ENCODE peak calls at places on chromosomes 1 and 21, in four cellular contexts. O, M, A and E are unnamed samples. For H3K36me3, the result is how much of the 10 kb centered on the place peaks cover.

GRCh38 chr1:226215239-226215638 is 8.2 kb upstream of the MIXL1 start:
- DNase-seq in O (no peak), A (no peak), M (no peak), E (no peak)

GRCh38 chr1:39988618-39989343 is 33.8 kb downstream of the MFSD2A start:
- DNase-seq in A (peak), M (no peak), O (no peak), E (no peak)

GRCh38 chr21:21463456-21463855 is 465.2 kb downstream of the NCAM2 start:
- DNase-seq in O (no peak), M (no peak), A (no peak), E (no peak)

GRCh38 chr1:118914379-118915161 is 73.6 kb downstream of the TBX15 start:
- DNase-seq in M (no peak), O (no peak), A (no peak), E (no peak)

GRCh38 chr1:100277866-100278265 is 11.8 kb downstream of the RTCA start:
- DNase-seq in M (no peak), A (no peak), O (no peak), E (no peak)

GRCh38 chr1:226588484-226588883 is 39.9 kb downstream of the STUM start:
- DNase-seq in A (no peak), M (no peak), O (no peak), E (no peak)

GRCh38 chr1:25369241-25369640 is 31.1 kb downstream of the TMEM50A start:
- DNase-seq in M (no peak), O (peak), A (no peak), E (no peak)

GRCh38 chr1:15946546-15947381 is 29.1 kb downstream of the ZBTB17 start:
- DNase-seq in O (no peak), A (no peak), M (no peak), E (no peak)

GRCh38 chr1:202505356-202505755 is 156.9 kb downstream of the PPP1R12B start:
- DNase-seq in O (no peak), A (no peak), M (peak), E (no peak)

GRCh38 chr1:23777979-23778814 is at the start of gene PITHD1:
- DNase-seq in A (peak), M (peak), O (peak), E (peak)

GRCh38 chr1:181089777-181090505 is 1.4 kb downstream of the IER5 start:
- DNase-seq in M (peak), A (peak), O (peak), E (no peak)

GRCh38 chr1:81129366-81129765 is 671.4 kb upstream of the ADGRL2 start:
- DNase-seq in M (no peak), A (no peak), O (no peak), E (no peak)

GRCh38 chr1:31799895-31800676 is 15.7 kb downstream of the SPOCD1 start:
- DNase-seq in O (no peak), M (no peak), A (no peak), E (no peak)

GRCh38 chr1:55369474-55369873 is 154.3 kb upstream of the USP24 start:
- DNase-seq in M (peak), O (no peak), A (no peak), E (no peak)

GRCh38 chr1:102434421-102434820 is 437.7 kb upstream of the OLFM3 start:
- DNase-seq in M (no peak), O (peak), A (no peak), E (no peak)

GRCh38 chr1:149849246-149849946 is 50.0 kb upstream of the BOLA1 start:
- DNase-seq in O (no peak), M (no peak), A (no peak), E (no peak)

GRCh38 chr1:55037733-55038551 is 1.4 kb upstream of the PCSK9 start:
- DNase-seq in M (no peak), A (no peak), O (no peak), E (no peak)

GRCh38 chr1:18945401-18945849 is 11.1 kb downstream of the IFFO2 start:
- DNase-seq in O (no peak), M (peak), A (no peak), E (no peak)

GRCh38 chr1:12627308-12627707 is 9.3 kb upstream of the DHRS3 start:
- DNase-seq in M (no peak), O (no peak), A (no peak), E (no peak)

GRCh38 chr1:206706298-206706791 is 21.6 kb downstream of the MAPKAPK2 start:
- DNase-seq in M (peak), A (no peak), O (no peak), E (peak)

GRCh38 chr1:20071416-20071815 is 1.4 kb downstream of the PLA2G5 start:
- DNase-seq in M (no peak), A (no peak), O (no peak), E (no peak)

GRCh38 chr1:116501041-116501869 is 69.6 kb downstream of the CD58 start:
- DNase-seq in A (no peak), O (no peak), M (no peak), E (no peak)

GRCh38 chr21:28704746-28705145 is 287.9 kb downstream of the LTN1 start:
- DNase-seq in A (no peak), M (peak), O (no peak), E (no peak)

GRCh38 chr1:53572061-53572801 is 113.0 kb downstream of the DMRTB1 start:
- DNase-seq in M (peak), O (no peak), A (no peak), E (no peak)

GRCh38 chr1:171985639-171986038 is 144.3 kb downstream of the DNM3 start:
- DNase-seq in A (no peak), O (peak), M (no peak), E (no peak)

GRCh38 chr1:19458815-19459417 is 26.4 kb downstream of the CAPZB start:
- DNase-seq in A (peak), O (no peak), M (no peak), E (no peak)

GRCh38 chr1:20233394-20233793 is 47.1 kb upstream of the PLA2G2C start:
- DNase-seq in M (no peak), O (peak), A (no peak), E (no peak)

GRCh38 chr1:61282387-61282786 is 200.0 kb downstream of the NFIA start:
- DNase-seq in M (no peak), A (no peak), O (no peak), E (no peak)

GRCh38 chr1:58896211-58897183 is 112.7 kb upstream of the JUN start:
- DNase-seq in M (no peak), A (peak), O (peak), E (no peak)

GRCh38 chr1:15411593-15412487 is 2.2 kb downstream of the EFHD2 start:
- DNase-seq in O (no peak), M (no peak), A (peak), E (no peak)

GRCh38 chr1:42931108-42931539 is 27.5 kb downstream of the SLC2A1 start:
- DNase-seq in M (no peak), O (peak), A (no peak), E (no peak)

GRCh38 chr1:49694251-49694827 is 329.4 kb downstream of the AGBL4 start:
- DNase-seq in M (no peak), O (no peak), A (no peak), E (no peak)

GRCh38 chr1:248009681-248010080 is 3.8 kb upstream of the OR2L5 start:
- DNase-seq in O (no peak), M (no peak), A (no peak), E (no peak)

GRCh38 chr1:15609631-15610030 is 7.6 kb upstream of the DDI2 start:
- DNase-seq in A (no peak), O (no peak), M (no peak), E (no peak)

GRCh38 chr1:58528518-58528917 is 18.0 kb downstream of the OMA1 start:
- DNase-seq in M (peak), O (no peak), A (no peak), E (peak)

GRCh38 chr21:14864211-14865021 is 200.4 kb downstream of the NRIP1 start:
- DNase-seq in O (peak), M (peak), A (peak), E (no peak)

GRCh38 chr1:55250399-55251075 is 35.4 kb upstream of the USP24 start:
- DNase-seq in A (no peak), M (no peak), O (no peak), E (no peak)

GRCh38 chr1:31923905-31924304 is 14.3 kb downstream of the PTP4A2 start:
- DNase-seq in M (no peak), A (no peak), O (no peak), E (no peak)

GRCh38 chr1:84073266-84073665 is 70.8 kb upstream of the PRKACB start:
- DNase-seq in M (peak), A (no peak), O (no peak), E (no peak)

GRCh38 chr1:236868625-236869467 is 73.8 kb downstream of the MTR start:
- DNase-seq in O (peak), M (peak), A (peak), E (no peak)
- TF ChIP-seq CTCF in O (peak), M (peak), A (peak), E (peak)

GRCh38 chr1:182845894-182846293 is 6.7 kb downstream of the DHX9 start:
- DNase-seq in A (no peak), M (no peak), O (no peak), E (no peak)

GRCh38 chr1:182851825-182852224 is 12.7 kb downstream of the DHX9 start:
- DNase-seq in A (no peak), O (no peak), M (no peak), E (no peak)

GRCh38 chr1:182850319-182850718 is 11.2 kb downstream of the DHX9 start:
- DNase-seq in M (no peak), O (no peak), A (no peak), E (no peak)

GRCh38 chr1:182847105-182847504 is 8.0 kb downstream of the DHX9 start:
- DNase-seq in A (no peak), O (no peak), M (no peak), E (no peak)

GRCh38 chr1:182848736-182849135 is 9.6 kb downstream of the DHX9 start:
- DNase-seq in O (no peak), M (no peak), A (no peak), E (no peak)
- H3K36me3 ChIP-seq in O (half or more), M (half or more), A (half or more), E (under half)

DNA sequence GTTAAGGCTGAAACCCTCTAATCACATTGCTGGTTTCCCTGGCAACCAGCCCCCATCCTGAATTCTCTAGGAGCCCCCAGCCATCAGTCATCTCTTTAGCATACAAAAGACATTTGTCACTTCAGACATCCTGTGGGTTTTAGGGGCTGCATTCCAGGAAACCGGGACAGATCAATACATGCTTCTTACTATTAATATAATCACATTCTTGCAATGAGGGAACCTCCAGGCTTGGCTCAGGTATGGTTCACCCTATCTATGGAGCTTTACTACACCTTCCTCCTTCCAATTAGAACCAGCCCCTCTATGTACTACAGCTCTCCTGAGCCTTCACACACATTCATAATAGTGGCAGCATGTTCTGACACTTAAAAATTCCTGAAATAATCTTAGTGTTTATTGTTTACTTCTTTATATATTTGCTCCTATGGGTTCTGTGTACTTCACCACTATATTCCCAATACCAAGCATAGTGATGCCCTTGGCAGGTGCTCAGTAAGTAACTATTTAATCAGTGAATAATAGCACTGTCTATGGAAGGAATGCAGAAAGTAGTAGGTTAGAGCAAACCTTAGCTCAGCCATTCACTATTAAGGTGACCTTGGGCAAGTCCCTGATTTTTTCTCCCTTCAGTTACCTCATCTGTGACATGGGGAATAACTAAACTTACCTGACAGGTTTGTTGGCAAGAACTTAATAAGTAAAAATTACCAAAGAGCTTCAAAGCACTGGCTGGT is 59.6 kb downstream of the ZNF678 start:
- DNase-seq in A (no peak), O (no peak), M (no peak), E (no peak)
- TF ChIP-seq CTCF in A (no peak), O (no peak), M (no peak), E (no peak)

DNA sequence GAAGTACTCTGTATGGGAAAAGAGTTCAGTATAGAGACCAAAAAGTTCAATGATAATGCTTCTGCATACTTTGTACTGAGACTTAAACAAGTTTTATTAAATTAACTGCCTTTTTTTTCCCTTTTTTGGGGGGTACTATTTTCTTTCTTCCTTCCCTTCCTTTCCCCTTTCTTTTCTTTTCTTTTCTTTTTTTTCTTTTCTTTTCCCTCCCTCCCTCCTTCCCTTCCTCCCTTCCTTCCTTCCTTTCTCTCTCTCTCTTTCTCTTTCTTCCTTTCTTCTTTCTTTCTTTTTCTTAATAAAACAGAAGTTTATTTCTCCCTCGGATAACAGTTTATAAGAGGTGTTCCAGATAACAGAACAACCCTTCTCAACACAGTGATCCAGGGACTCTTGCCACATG is 77.5 kb downstream of the LHX8 start:
- DNase-seq in O (no peak), M (no peak), A (no peak), E (no peak)
- H3K36me3 ChIP-seq in O (under half), M (under half), A (under half), E (under half)